ENCODE peak calls at places on chromosomes 16 and 17, in seven cellular contexts. Z, V, I, M, P, N and J are unnamed samples.

GRCh38 chr17:4116516-4116915 is 26.3 kb downstream of the ZZEF1 start:
- DNase-seq in Z (no peak), V (no peak), I (no peak), M (no peak), P (no peak), N (no peak), J (peak; percentile 45)

GRCh38 chr16:53629607-53630312 is 73.9 kb downstream of the RPGRIP1L start:
- DNase-seq in Z (no peak), V (no peak), I (no peak), M (no peak), P (no peak), N (no peak), J (no peak)

GRCh38 chr17:75625813-75626486 is 7.3 kb upstream of the SMIM5 start:
- DNase-seq in Z (peak; percentile 87), V (peak; percentile 35), I (peak; percentile 4), M (peak; percentile 88), P (peak; percentile 34), N (no peak), J (peak; percentile 58)

GRCh38 chr16:22078656-22079055 is 13.7 kb upstream of the VWA3A start:
- DNase-seq in Z (no peak), V (no peak), I (no peak), M (no peak), P (no peak), N (no peak), J (no peak)

GRCh38 chr16:67897231-67897630 is 4.2 kb downstream of the PSKH1 start:
- DNase-seq in Z (no peak), V (no peak), I (peak; percentile 47), M (no peak), P (peak; percentile 55), N (no peak), J (no peak)

GRCh38 chr16:67542464-67542863 is 13.8 kb downstream of the RIPOR1 start:
- DNase-seq in Z (peak; percentile 61), V (no peak), I (peak; percentile 66), M (peak; percentile 52), P (peak; percentile 78), N (no peak), J (peak; percentile 81)

GRCh38 chr17:40466298-40466971 is 23.2 kb downstream of the IGFBP4 start:
- DNase-seq in Z (no peak), V (no peak), I (no peak), M (no peak), P (no peak), N (no peak), J (no peak)

GRCh38 chr16:57341441-57342303 is 16.9 kb upstream of the CCL22 start:
- DNase-seq in Z (no peak), V (no peak), I (peak; percentile 86), M (no peak), P (peak; percentile 88), N (no peak), J (no peak)

GRCh38 chr17:74738051-74738996 is 1.3 kb downstream of the RAB37 start:
- DNase-seq in Z (no peak), V (no peak), I (no peak), M (no peak), P (no peak), N (no peak), J (no peak)

GRCh38 chr16:80006175-80006895 is 405.8 kb upstream of the MAF start:
- DNase-seq in Z (no peak), V (no peak), I (peak; percentile 35), M (no peak), P (peak; percentile 95), N (no peak), J (no peak)

GRCh38 chr17:38719284-38719942 is 10.7 kb upstream of the CISD3 start:
- DNase-seq in Z (peak; percentile 93), V (no peak), I (no peak), M (no peak), P (no peak), N (no peak), J (peak; percentile 91)

GRCh38 chr16:77789085-77789611 is 784 bp downstream of the VAT1L start:
- DNase-seq in Z (peak; percentile 39), V (no peak), I (no peak), M (peak; percentile 54), P (no peak), N (no peak), J (peak; percentile 34)

GRCh38 chr16:19555938-19556778 is 655 bp downstream of the VPS35L start:
- DNase-seq in Z (peak; percentile 95), V (peak; percentile 42), I (peak; percentile 26), M (peak; percentile 87), P (peak; percentile 90), N (peak; percentile 77), J (peak; percentile 98)

GRCh38 chr16:14301150-14302030 is 230.3 kb downstream of the MRTFB start:
- DNase-seq in Z (peak; percentile 32), V (no peak), I (no peak), M (no peak), P (peak; percentile 51), N (peak; percentile 23), J (peak; percentile 65)

GRCh38 chr16:12449795-12450194 is 353.9 kb downstream of the CPPED1 start:
- DNase-seq in Z (no peak), V (no peak), I (peak; percentile 24), M (no peak), P (no peak), N (no peak), J (no peak)

GRCh38 chr16:7550096-7550495 is 217.5 kb downstream of the RBFOX1 start:
- DNase-seq in Z (no peak), V (no peak), I (no peak), M (no peak), P (no peak), N (no peak), J (peak; percentile 48)

GRCh38 chr17:49694847-49695697 is 12.7 kb downstream of the SLC35B1 start:
- DNase-seq in Z (peak; percentile 62), V (peak; percentile 57), I (no peak), M (peak; percentile 90), P (peak; percentile 35), N (no peak), J (no peak)

GRCh38 chr16:81748476-81749198 is 30.5 kb upstream of the PLCG2 start:
- DNase-seq in Z (no peak), V (no peak), I (no peak), M (no peak), P (no peak), N (no peak), J (peak; percentile 47)

GRCh38 chr16:1167276-1168107 is 14.6 kb downstream of the CACNA1H start:
- DNase-seq in Z (no peak), V (peak; percentile 76), I (no peak), M (no peak), P (no peak), N (no peak), J (no peak)

GRCh38 chr16:55330726-55331647 is 7.0 kb downstream of the IRX6 start:
- DNase-seq in Z (peak; percentile 33), V (no peak), I (no peak), M (no peak), P (no peak), N (no peak), J (peak; percentile 39)

GRCh38 chr16:26561303-26561702 is 505.4 kb upstream of the C16orf82 start:
- DNase-seq in Z (no peak), V (no peak), I (no peak), M (no peak), P (no peak), N (no peak), J (no peak)

GRCh38 chr16:66364117-66364958 is 2.2 kb upstream of the CDH5 start:
- DNase-seq in Z (no peak), V (no peak), I (no peak), M (no peak), P (peak; percentile 20), N (no peak), J (peak; percentile 51)

GRCh38 chr17:17063546-17064122 is 21.4 kb downstream of the MPRIP start:
- DNase-seq in Z (peak; percentile 24), V (no peak), I (no peak), M (no peak), P (no peak), N (no peak), J (no peak)

GRCh38 chr16:3754772-3755171 is 37.4 kb upstream of the TRAP1 start:
- DNase-seq in Z (no peak), V (no peak), I (peak; percentile 4), M (no peak), P (no peak), N (no peak), J (no peak)
- H4K8ac ChIP-seq in Z (no peak overlapping the region), V (no peak overlapping the region), I (no peak overlapping the region), M (no peak overlapping the region), P (no peak overlapping the region), N (no peak overlapping the region), J (no peak overlapping the region)

GRCh38 chr16:31108794-31109558 is 790 bp downstream of the BCKDK start:
- DNase-seq in Z (no peak), V (no peak), I (no peak), M (no peak), P (no peak), N (no peak), J (no peak)
- H4K8ac ChIP-seq in Z (no peak overlapping the region), V (no peak overlapping the region), I (peak overlapping the region; percentile 98), M (peak overlapping the region; percentile 28), P (peak overlapping the region; percentile 85), N (peak overlapping the region; percentile 98), J (no peak overlapping the region)

GRCh38 chr16:86209202-86209601 is 301.1 kb upstream of the FOXF1 start:
- DNase-seq in Z (no peak), V (no peak), I (no peak), M (no peak), P (no peak), N (no peak), J (peak; percentile 66)

GRCh38 chr16:86210403-86211193 is 299.7 kb upstream of the FOXF1 start:
- DNase-seq in Z (no peak), V (no peak), I (no peak), M (no peak), P (no peak), N (no peak), J (no peak)

GRCh38 chr16:86205521-86206245 is 304.6 kb upstream of the FOXF1 start:
- DNase-seq in Z (no peak), V (no peak), I (no peak), M (no peak), P (no peak), N (no peak), J (peak; percentile 15)

GRCh38 chr16:86203557-86204275 is 304.8 kb downstream of the IRF8 start:
- DNase-seq in Z (no peak), V (no peak), I (no peak), M (no peak), P (no peak), N (no peak), J (no peak)

DNA sequence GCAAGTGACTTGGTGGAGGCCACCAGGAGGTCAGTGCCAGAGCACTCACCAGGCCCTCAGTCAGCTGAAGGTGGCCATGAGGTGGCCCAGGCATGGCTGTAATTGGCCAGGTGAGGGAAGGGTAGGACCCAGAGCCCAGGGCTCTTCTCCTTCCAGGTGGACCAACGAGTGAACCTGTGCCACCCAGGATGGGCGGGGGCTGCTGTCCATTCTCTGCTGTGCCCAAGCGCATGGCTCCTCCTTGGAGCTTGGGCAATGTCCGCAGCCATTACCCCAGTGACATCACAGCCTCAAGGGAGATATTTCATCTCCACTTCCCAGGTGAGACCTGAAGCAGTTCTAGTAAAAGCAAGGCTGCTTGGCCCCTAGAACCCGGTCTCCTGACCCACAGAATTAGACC is 303.0 kb upstream of the FOXF1 start:
- DNase-seq in Z (no peak), V (no peak), I (no peak), M (no peak), P (no peak), N (no peak), J (no peak)
- H4K8ac ChIP-seq in Z (no peak overlapping the region), V (no peak overlapping the region), I (no peak overlapping the region), M (no peak overlapping the region), P (no peak overlapping the region), N (no peak overlapping the region), J (no peak overlapping the region)

DNA sequence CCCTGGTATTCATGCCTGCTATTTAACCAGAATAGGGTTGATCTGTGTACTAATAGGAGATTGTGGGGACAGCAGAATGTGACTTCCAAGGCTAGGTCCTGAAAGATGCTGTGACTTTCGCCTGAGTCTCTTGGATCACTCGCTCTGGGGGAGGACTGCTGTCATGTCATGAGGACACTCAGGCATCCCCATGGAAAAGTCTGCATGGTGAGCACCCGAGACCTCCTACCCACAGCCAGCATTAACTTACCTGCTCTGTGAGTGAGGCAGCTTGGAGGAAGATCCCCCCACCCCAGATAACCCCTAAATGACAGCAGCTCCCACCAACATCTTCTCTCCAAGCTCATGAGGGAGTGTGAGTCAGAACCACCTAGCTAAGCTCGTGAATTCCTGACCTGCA is 30.3 kb upstream of the C16orf78 start:
- DNase-seq in Z (no peak), V (no peak), I (no peak), M (no peak), P (no peak), N (no peak), J (no peak)
- H4K8ac ChIP-seq in Z (no peak overlapping the region), V (no peak overlapping the region), I (no peak overlapping the region), M (no peak overlapping the region), P (no peak overlapping the region), N (no peak overlapping the region), J (no peak overlapping the region)